ENCODE peak calls at places on chromosomes 6 and 20, in ten cellular contexts. One of them, this sample, is unnamed.

GRCh38 chr6:112951829-112952228 is 604.7 kb downstream of the RFPL4B start:
- DNase-seq in nephron progenitor cell: no peak
- DNase-seq in dorsolateral prefrontal cortex: no peak
- DNase-seq in cardiac muscle cell: no peak
- DNase-seq in body of pancreas: no peak
- DNase-seq in keratinocyte: no peak
- DNase-seq in endodermal cell: no peak
- DNase-seq in MCF 10A: peak
- DNase-seq in pancreas: no peak
- DNase-seq in lung: no peak
- DNase-seq in this sample: no peak

GRCh38 chr6:74459260-74459659 is 746.6 kb downstream of the COL12A1 start:
- DNase-seq in nephron progenitor cell: no peak
- DNase-seq in dorsolateral prefrontal cortex: no peak
- DNase-seq in cardiac muscle cell: no peak
- DNase-seq in body of pancreas: no peak
- DNase-seq in keratinocyte: no peak
- DNase-seq in endodermal cell: no peak
- DNase-seq in MCF 10A: no peak
- DNase-seq in pancreas: no peak
- DNase-seq in lung: no peak
- DNase-seq in this sample: no peak

GRCh38 chr20:38221041-38221589 is 39.4 kb downstream of the KIAA1755 start:
- DNase-seq in nephron progenitor cell: peak
- DNase-seq in dorsolateral prefrontal cortex: peak
- DNase-seq in cardiac muscle cell: peak
- DNase-seq in body of pancreas: peak
- DNase-seq in keratinocyte: no peak
- DNase-seq in endodermal cell: peak
- DNase-seq in MCF 10A: peak
- DNase-seq in pancreas: peak
- DNase-seq in lung: peak
- DNase-seq in this sample: peak

GRCh38 chr20:49659096-49659495 is 54.6 kb downstream of the B4GALT5 start:
- DNase-seq in nephron progenitor cell: no peak
- DNase-seq in dorsolateral prefrontal cortex: no peak
- DNase-seq in cardiac muscle cell: no peak
- DNase-seq in body of pancreas: no peak
- DNase-seq in keratinocyte: no peak
- DNase-seq in endodermal cell: no peak
- DNase-seq in MCF 10A: no peak
- DNase-seq in pancreas: no peak
- DNase-seq in lung: no peak
- DNase-seq in this sample: no peak

GRCh38 chr6:157985378-157986155 is 3.9 kb downstream of the SYNJ2 start:
- DNase-seq in nephron progenitor cell: no peak
- DNase-seq in dorsolateral prefrontal cortex: no peak
- DNase-seq in cardiac muscle cell: no peak
- DNase-seq in body of pancreas: peak
- DNase-seq in keratinocyte: no peak
- DNase-seq in endodermal cell: peak
- DNase-seq in MCF 10A: no peak
- DNase-seq in pancreas: no peak
- DNase-seq in lung: no peak
- DNase-seq in this sample: no peak

GRCh38 chr6:12440981-12441380 is 150.8 kb downstream of the EDN1 start:
- DNase-seq in nephron progenitor cell: no peak
- DNase-seq in dorsolateral prefrontal cortex: no peak
- DNase-seq in cardiac muscle cell: peak
- DNase-seq in body of pancreas: no peak
- DNase-seq in keratinocyte: no peak
- DNase-seq in endodermal cell: no peak
- DNase-seq in MCF 10A: peak
- DNase-seq in pancreas: no peak
- DNase-seq in lung: no peak
- DNase-seq in this sample: no peak

GRCh38 chr20:4828830-4829493 is 107.3 kb downstream of the PRND start:
- DNase-seq in nephron progenitor cell: no peak
- DNase-seq in dorsolateral prefrontal cortex: no peak
- DNase-seq in cardiac muscle cell: no peak
- DNase-seq in body of pancreas: no peak
- DNase-seq in keratinocyte: no peak
- DNase-seq in endodermal cell: no peak
- DNase-seq in MCF 10A: no peak
- DNase-seq in pancreas: no peak
- DNase-seq in lung: no peak
- DNase-seq in this sample: no peak

GRCh38 chr20:37856932-37857660 is 45.8 kb upstream of the VSTM2L start:
- DNase-seq in nephron progenitor cell: no peak
- DNase-seq in dorsolateral prefrontal cortex: no peak
- DNase-seq in cardiac muscle cell: no peak
- DNase-seq in body of pancreas: no peak
- DNase-seq in keratinocyte: no peak
- DNase-seq in endodermal cell: no peak
- DNase-seq in MCF 10A: no peak
- DNase-seq in pancreas: no peak
- DNase-seq in lung: no peak
- DNase-seq in this sample: no peak

GRCh38 chr20:3671986-3672863 is 9.0 kb upstream of the GFRA4 start:
- DNase-seq in nephron progenitor cell: no peak
- DNase-seq in dorsolateral prefrontal cortex: no peak
- DNase-seq in cardiac muscle cell: no peak
- DNase-seq in body of pancreas: no peak
- DNase-seq in keratinocyte: no peak
- DNase-seq in endodermal cell: peak
- DNase-seq in MCF 10A: no peak
- DNase-seq in pancreas: no peak
- DNase-seq in lung: no peak
- DNase-seq in this sample: no peak

GRCh38 chr6:22247916-22248482 is 48.8 kb downstream of the PRL start:
- DNase-seq in nephron progenitor cell: no peak
- DNase-seq in dorsolateral prefrontal cortex: no peak
- DNase-seq in cardiac muscle cell: no peak
- DNase-seq in body of pancreas: no peak
- DNase-seq in keratinocyte: no peak
- DNase-seq in endodermal cell: no peak
- DNase-seq in MCF 10A: no peak
- DNase-seq in pancreas: no peak
- DNase-seq in lung: no peak
- DNase-seq in this sample: no peak

GRCh38 chr20:54212226-54212625 is 4.3 kb downstream of the PFDN4 start:
- DNase-seq in nephron progenitor cell: no peak
- DNase-seq in dorsolateral prefrontal cortex: no peak
- DNase-seq in cardiac muscle cell: no peak
- DNase-seq in body of pancreas: no peak
- DNase-seq in keratinocyte: no peak
- DNase-seq in endodermal cell: no peak
- DNase-seq in MCF 10A: no peak
- DNase-seq in pancreas: no peak
- DNase-seq in lung: no peak
- DNase-seq in this sample: no peak

GRCh38 chr6:153056308-153056707 is 53.8 kb upstream of the MTRF1L start:
- DNase-seq in nephron progenitor cell: no peak
- DNase-seq in dorsolateral prefrontal cortex: no peak
- DNase-seq in cardiac muscle cell: no peak
- DNase-seq in body of pancreas: no peak
- DNase-seq in keratinocyte: no peak
- DNase-seq in endodermal cell: no peak
- DNase-seq in MCF 10A: no peak
- DNase-seq in pancreas: no peak
- DNase-seq in lung: no peak
- DNase-seq in this sample: no peak

GRCh38 chr20:37342231-37343177 is 3.4 kb upstream of the SRC start:
- DNase-seq in nephron progenitor cell: no peak
- DNase-seq in dorsolateral prefrontal cortex: no peak
- DNase-seq in cardiac muscle cell: no peak
- DNase-seq in body of pancreas: no peak
- DNase-seq in keratinocyte: no peak
- DNase-seq in endodermal cell: peak
- DNase-seq in MCF 10A: no peak
- DNase-seq in pancreas: no peak
- DNase-seq in lung: no peak
- DNase-seq in this sample: no peak

GRCh38 chr6:80528115-80528514 is 421.6 kb downstream of the BCKDHB start:
- DNase-seq in nephron progenitor cell: no peak
- DNase-seq in dorsolateral prefrontal cortex: no peak
- DNase-seq in cardiac muscle cell: peak
- DNase-seq in body of pancreas: no peak
- DNase-seq in keratinocyte: no peak
- DNase-seq in endodermal cell: no peak
- DNase-seq in MCF 10A: no peak
- DNase-seq in pancreas: no peak
- DNase-seq in lung: no peak
- DNase-seq in this sample: no peak

GRCh38 chr6:41698350-41698781 is 37.0 kb downstream of the TFEB start:
- DNase-seq in nephron progenitor cell: no peak
- DNase-seq in dorsolateral prefrontal cortex: no peak
- DNase-seq in cardiac muscle cell: no peak
- DNase-seq in body of pancreas: no peak
- DNase-seq in keratinocyte: no peak
- DNase-seq in endodermal cell: no peak
- DNase-seq in MCF 10A: peak
- DNase-seq in pancreas: no peak
- DNase-seq in lung: no peak
- DNase-seq in this sample: no peak

DNA sequence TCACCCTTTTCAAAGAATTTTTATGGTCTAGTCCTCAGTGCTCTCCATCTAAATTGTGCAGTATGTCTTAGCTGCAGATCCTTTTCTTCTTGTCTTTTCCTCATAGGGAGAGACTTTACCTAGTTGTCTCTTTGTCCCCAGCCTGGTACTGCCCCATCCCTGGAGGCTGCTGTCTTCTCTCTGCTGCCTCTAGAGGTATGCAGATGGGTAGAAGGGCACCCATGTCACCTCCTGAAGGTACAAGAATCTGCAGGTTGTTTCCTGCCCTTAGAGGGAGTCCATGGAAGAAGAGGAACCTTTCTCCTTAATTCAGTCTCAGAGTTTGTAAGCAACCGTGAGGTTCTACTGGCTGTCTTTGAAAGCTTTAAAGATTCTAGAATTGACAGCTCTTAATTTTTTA is 39.1 kb downstream of the MCM8 start:
- DNase-seq in nephron progenitor cell: no peak
- DNase-seq in dorsolateral prefrontal cortex: no peak
- DNase-seq in cardiac muscle cell: no peak
- DNase-seq in body of pancreas: no peak
- DNase-seq in keratinocyte: no peak
- DNase-seq in endodermal cell: no peak
- DNase-seq in MCF 10A: no peak
- DNase-seq in pancreas: no peak
- DNase-seq in lung: no peak
- DNase-seq in this sample: no peak
- TF ChIP-seq CTCF in nephron progenitor cell: no peak
- TF ChIP-seq CTCF in dorsolateral prefrontal cortex: no peak
- TF ChIP-seq CTCF in cardiac muscle cell: no peak
- TF ChIP-seq CTCF in body of pancreas: no peak
- TF ChIP-seq CTCF in keratinocyte: no peak
- TF ChIP-seq CTCF in endodermal cell: peak
- TF ChIP-seq CTCF in MCF 10A: no peak
- TF ChIP-seq CTCF in pancreas: no peak
- TF ChIP-seq CTCF in lung: no peak
- TF ChIP-seq CTCF in this sample: no peak

GRCh38 chr6:160167547-160168391 is 46.2 kb downstream of the SLC22A1 start:
- DNase-seq in nephron progenitor cell: peak
- DNase-seq in dorsolateral prefrontal cortex: no peak
- DNase-seq in cardiac muscle cell: no peak
- DNase-seq in body of pancreas: no peak
- DNase-seq in keratinocyte: no peak
- DNase-seq in endodermal cell: no peak
- DNase-seq in MCF 10A: no peak
- DNase-seq in pancreas: no peak
- DNase-seq in lung: no peak
- DNase-seq in this sample: no peak
- TF ChIP-seq CTCF in nephron progenitor cell: no peak
- TF ChIP-seq CTCF in dorsolateral prefrontal cortex: no peak
- TF ChIP-seq CTCF in cardiac muscle cell: no peak
- TF ChIP-seq CTCF in body of pancreas: no peak
- TF ChIP-seq CTCF in keratinocyte: no peak
- TF ChIP-seq CTCF in endodermal cell: no peak
- TF ChIP-seq CTCF in MCF 10A: no peak
- TF ChIP-seq CTCF in pancreas: no peak
- TF ChIP-seq CTCF in lung: no peak
- TF ChIP-seq CTCF in this sample: no peak

DNA sequence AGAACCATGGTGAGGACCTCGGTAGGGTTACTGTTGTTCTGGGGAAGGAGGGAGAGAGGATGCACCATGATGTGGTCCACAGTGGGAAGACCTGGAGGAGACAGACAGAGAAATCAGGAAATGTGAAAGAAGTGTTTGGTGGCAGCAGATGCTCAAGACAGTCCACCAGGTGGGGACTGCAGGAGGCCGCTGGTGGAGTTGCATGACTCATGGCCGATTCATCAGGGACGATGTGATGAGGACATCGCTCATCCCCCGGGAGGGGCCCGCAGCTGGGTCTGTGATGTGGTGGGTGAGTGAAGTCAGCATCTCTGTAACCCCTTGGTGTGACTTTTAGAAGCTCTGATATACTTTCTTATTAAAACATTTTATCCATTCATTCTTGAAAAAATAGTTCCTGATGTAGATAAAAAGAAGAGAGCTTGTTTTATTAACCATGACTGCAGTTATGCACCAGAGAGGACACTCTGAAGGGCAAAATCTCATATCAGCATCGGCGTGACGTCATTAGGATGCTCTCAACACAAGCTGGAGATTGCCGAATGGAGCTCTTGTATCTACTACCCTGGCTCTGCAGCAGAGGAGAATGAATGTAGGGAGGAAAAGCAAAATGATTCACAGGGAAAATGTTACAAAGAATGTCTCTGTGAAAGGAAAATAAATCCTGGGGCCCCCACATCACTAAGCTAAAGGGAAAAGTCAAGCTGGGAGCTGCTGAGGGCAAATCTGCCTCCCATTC is 71.2 kb downstream of the RAMACL start:
- DNase-seq in nephron progenitor cell: no peak
- DNase-seq in dorsolateral prefrontal cortex: peak
- DNase-seq in cardiac muscle cell: no peak
- DNase-seq in body of pancreas: no peak
- DNase-seq in keratinocyte: peak
- DNase-seq in endodermal cell: peak
- DNase-seq in MCF 10A: peak
- DNase-seq in pancreas: no peak
- DNase-seq in lung: no peak
- DNase-seq in this sample: no peak
- TF ChIP-seq CTCF in nephron progenitor cell: no peak
- TF ChIP-seq CTCF in dorsolateral prefrontal cortex: peak
- TF ChIP-seq CTCF in cardiac muscle cell: peak
- TF ChIP-seq CTCF in body of pancreas: no peak
- TF ChIP-seq CTCF in keratinocyte: peak
- TF ChIP-seq CTCF in endodermal cell: peak
- TF ChIP-seq CTCF in MCF 10A: peak
- TF ChIP-seq CTCF in pancreas: no peak
- TF ChIP-seq CTCF in lung: no peak
- TF ChIP-seq CTCF in this sample: no peak

DNA sequence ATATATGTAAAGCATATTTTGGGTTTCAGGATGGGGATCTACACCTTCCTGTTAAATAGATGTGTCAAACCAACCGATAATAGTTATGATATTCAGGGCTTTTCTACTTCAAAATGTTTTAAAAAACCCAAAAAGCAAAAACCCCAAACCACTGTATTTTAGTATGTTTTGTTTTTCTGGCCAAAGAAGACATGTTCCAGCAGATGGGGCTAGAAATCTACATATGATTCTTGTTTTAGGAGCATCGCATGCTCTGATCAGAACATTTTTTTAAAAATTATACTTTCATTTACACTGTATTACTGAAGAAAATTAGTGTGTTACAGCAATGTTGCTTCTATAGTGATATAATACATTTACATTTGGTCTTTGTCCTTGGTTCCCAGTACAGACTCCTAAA is 11.0 kb downstream of the RMND1 start:
- DNase-seq in nephron progenitor cell: no peak
- DNase-seq in dorsolateral prefrontal cortex: no peak
- DNase-seq in cardiac muscle cell: no peak
- DNase-seq in body of pancreas: no peak
- DNase-seq in keratinocyte: no peak
- DNase-seq in endodermal cell: no peak
- DNase-seq in MCF 10A: no peak
- DNase-seq in pancreas: no peak
- DNase-seq in lung: no peak
- DNase-seq in this sample: no peak
- TF ChIP-seq CTCF in nephron progenitor cell: no peak
- TF ChIP-seq CTCF in dorsolateral prefrontal cortex: peak
- TF ChIP-seq CTCF in cardiac muscle cell: peak
- TF ChIP-seq CTCF in body of pancreas: no peak
- TF ChIP-seq CTCF in keratinocyte: no peak
- TF ChIP-seq CTCF in endodermal cell: peak
- TF ChIP-seq CTCF in MCF 10A: peak
- TF ChIP-seq CTCF in pancreas: no peak
- TF ChIP-seq CTCF in lung: no peak
- TF ChIP-seq CTCF in this sample: peak